ENCODE peak calls at places on chromosomes 13 and 19, in five cellular contexts. U, S, H, L and Z are unnamed samples.

GRCh38 chr19:55231391-55232283 is 3.1 kb upstream of the TMEM86B start:
- DNase-seq in U (no peak), S (no peak), H (no peak), L (no peak), Z (no peak)

GRCh38 chr13:42076309-42076713 is 27.9 kb downstream of the DGKH start:
- DNase-seq in U (no peak), S (no peak), H (no peak), L (no peak), Z (no peak)

GRCh38 chr19:40101813-40102212 is 11.1 kb upstream of the ZNF780A start:
- DNase-seq in U (no peak), S (no peak), H (no peak), L (no peak), Z (no peak)

GRCh38 chr13:64924401-64924800 is 2305.7 kb downstream of the PCDH9 start:
- DNase-seq in U (no peak), S (no peak), H (no peak), L (no peak), Z (no peak)

GRCh38 chr19:33110201-33110910 is 21.6 kb upstream of the WDR88 start:
- DNase-seq in U (no peak), S (no peak), H (no peak), L (peak), Z (no peak)

GRCh38 chr13:91922969-91923592 is 524.7 kb downstream of the GPC5 start:
- DNase-seq in U (no peak), S (no peak), H (peak), L (peak), Z (no peak)

GRCh38 chr13:31424130-31424729 is 224.5 kb downstream of the B3GLCT start:
- DNase-seq in U (peak), S (peak), H (peak), L (peak), Z (peak)

GRCh38 chr13:31267126-31267784 is 67.5 kb downstream of the B3GLCT start:
- DNase-seq in U (no peak), S (no peak), H (no peak), L (peak), Z (no peak)

GRCh38 chr13:102563267-102563666 is 33.5 kb upstream of the TPP2 start:
- DNase-seq in U (no peak), S (no peak), H (no peak), L (no peak), Z (no peak)

GRCh38 chr13:44819762-44820161 is 169.5 kb downstream of the NUFIP1 start:
- DNase-seq in U (no peak), S (no peak), H (no peak), L (no peak), Z (no peak)

GRCh38 chr19:46823049-46823448 is 27.6 kb downstream of the AP2S1 start:
- DNase-seq in U (peak), S (no peak), H (no peak), L (no peak), Z (no peak)

GRCh38 chr13:113141591-113141950 is 16.9 kb upstream of the PROZ start:
- DNase-seq in U (no peak), S (no peak), H (no peak), L (no peak), Z (no peak)

GRCh38 chr13:42832341-42833153 is 51.2 kb downstream of the FAM216B start:
- DNase-seq in U (no peak), S (no peak), H (peak), L (peak), Z (no peak)

GRCh38 chr19:33770107-33770506 is 26.6 kb upstream of the KCTD15 start:
- DNase-seq in U (no peak), S (no peak), H (no peak), L (no peak), Z (no peak)